ENCODE peak calls at places on chromosomes 11 and 22, in nine cellular contexts. W, I, C, Q, V, P, E, X and N are unnamed samples.

GRCh38 chr22:39299829-39300178 is 19.6 kb downstream of the RPL3 start:
- DNase-seq in V (no peak), I (no peak), E (no peak), W (no peak), X (no peak), C (peak; percentile 22), Q (no peak), P (no peak), N (no peak)

GRCh38 chr22:29359469-29359868 is 28.9 kb downstream of the AP1B1 start:
- DNase-seq in W (peak; percentile 16), I (no peak), X (no peak), C (peak; percentile 39), V (no peak), P (peak; percentile 49), E (peak; percentile 89), Q (peak; percentile 31), N (no peak)

GRCh38 chr22:43446881-43447280 is 35.1 kb downstream of the MPPED1 start:
- DNase-seq in W (no peak), V (no peak), E (no peak), Q (peak; percentile 8), C (no peak), P (peak; percentile 24), I (no peak), X (no peak), N (no peak)

GRCh38 chr11:112662554-112662953 is 298.7 kb upstream of the NCAM1 start:
- DNase-seq in P (no peak), V (no peak), W (no peak), I (no peak), C (no peak), X (no peak), E (no peak), Q (no peak), N (no peak)

GRCh38 chr11:115459563-115459962 is 44.7 kb downstream of the CADM1 start:
- DNase-seq in X (no peak), V (no peak), C (no peak), E (no peak), I (no peak), W (no peak), Q (no peak), P (no peak), N (no peak)

GRCh38 chr11:30984442-30984816 is 385.1 kb downstream of the DCDC1 start:
- DNase-seq in Q (peak; percentile 12), C (no peak), W (no peak), I (no peak), X (no peak), E (no peak), V (no peak), P (no peak), N (no peak)

GRCh38 chr11:119093951-119094815 is 7.5 kb downstream of the DPAGT1 start:
- DNase-seq in E (peak; percentile 49), Q (no peak), P (peak; percentile 20), W (no peak), X (peak; percentile 56), V (peak; percentile 66), C (peak; percentile 25), I (peak; percentile 33), N (peak; percentile 42)

GRCh38 chr11:87260811-87261210 is 223.1 kb downstream of the TMEM135 start:
- DNase-seq in C (no peak), X (no peak), V (no peak), P (no peak), E (no peak), I (no peak), Q (no peak), W (no peak), N (no peak)

GRCh38 chr11:72700026-72700610 is 25.9 kb upstream of the PDE2A start:
- DNase-seq in W (no peak), V (no peak), E (no peak), P (no peak), I (no peak), Q (peak; percentile 56), X (no peak), C (no peak), N (no peak)

GRCh38 chr11:46710821-46711269 is 8.2 kb upstream of the F2 start:
- DNase-seq in P (no peak), E (no peak), W (no peak), I (no peak), X (no peak), V (no peak), C (no peak), Q (peak; percentile 47), N (no peak)

GRCh38 chr11:133833101-133833898 is 12.0 kb downstream of the SPATA19 start:
- DNase-seq in W (no peak), V (no peak), I (no peak), P (no peak), C (no peak), Q (no peak), X (no peak), E (no peak), N (no peak)

GRCh38 chr11:133829566-133829965 is 15.7 kb downstream of the SPATA19 start:
- DNase-seq in W (no peak), Q (no peak), P (no peak), V (no peak), C (no peak), X (no peak), E (no peak), I (no peak), N (no peak)

GRCh38 chr11:133832096-133833081 is 12.9 kb downstream of the SPATA19 start:
- DNase-seq in W (no peak), I (no peak), C (no peak), E (no peak), P (no peak), Q (no peak), X (no peak), V (no peak), N (no peak)

GRCh38 chr11:133828861-133829260 is 16.5 kb downstream of the SPATA19 start:
- DNase-seq in C (no peak), V (no peak), P (no peak), I (no peak), W (no peak), X (no peak), Q (no peak), E (no peak), N (no peak)

DNA sequence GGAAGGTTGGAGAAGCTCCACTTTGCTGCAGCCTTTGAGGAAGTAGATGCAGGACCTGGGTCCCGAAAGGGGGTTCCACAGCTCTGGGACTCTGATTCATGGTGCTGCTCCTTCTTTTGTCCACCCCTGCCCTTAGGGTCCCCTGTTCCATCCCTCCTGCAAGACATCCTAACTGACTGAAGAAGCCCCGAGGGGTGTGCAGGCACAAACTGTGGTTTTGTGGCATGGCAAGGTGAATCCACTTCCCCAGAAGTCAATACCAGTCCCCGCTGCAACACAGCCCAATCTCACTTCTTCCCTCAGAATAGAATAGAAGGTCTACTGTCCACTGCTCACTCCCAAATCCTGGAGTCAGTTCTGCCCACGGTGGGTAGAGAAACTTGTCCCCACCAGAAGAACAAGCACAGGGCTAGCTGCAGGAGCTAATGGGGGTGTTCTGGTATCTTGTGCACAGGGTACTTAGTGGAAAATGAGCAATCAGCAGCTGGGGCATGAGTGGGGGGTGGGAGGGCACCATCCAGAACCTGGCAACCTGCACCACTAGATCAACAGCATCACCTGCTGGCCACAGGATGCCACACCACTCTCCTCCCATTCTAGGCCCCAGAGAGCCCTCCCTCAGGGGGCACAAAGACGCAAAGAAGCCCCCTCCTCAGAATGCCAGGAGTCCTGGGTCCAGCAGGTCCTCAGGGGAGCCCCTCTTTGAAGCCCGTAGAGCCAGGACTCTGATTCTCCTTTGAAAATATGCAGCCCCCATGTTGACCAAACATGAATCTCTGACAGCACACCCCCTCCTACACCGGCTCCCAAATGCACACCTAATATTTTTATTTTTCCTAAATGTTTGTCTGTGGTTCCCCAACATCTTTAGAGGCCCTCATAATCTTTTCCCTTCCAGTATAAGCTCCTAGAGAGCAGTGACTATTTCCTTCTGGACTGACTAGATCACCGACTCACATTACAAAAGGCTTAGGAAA is 14.1 kb downstream of the SPATA19 start:
- DNase-seq in W (no peak), E (no peak), Q (no peak), I (no peak), X (no peak), V (no peak), C (no peak), P (no peak), N (no peak)
- TF ChIP-seq CTCF in W (no peak), E (peak; percentile 7), Q (peak; percentile 15), I (peak; percentile 56), X (peak; percentile 31), V (no peak), C (no peak), P (no peak), N (peak; percentile 30)

DNA sequence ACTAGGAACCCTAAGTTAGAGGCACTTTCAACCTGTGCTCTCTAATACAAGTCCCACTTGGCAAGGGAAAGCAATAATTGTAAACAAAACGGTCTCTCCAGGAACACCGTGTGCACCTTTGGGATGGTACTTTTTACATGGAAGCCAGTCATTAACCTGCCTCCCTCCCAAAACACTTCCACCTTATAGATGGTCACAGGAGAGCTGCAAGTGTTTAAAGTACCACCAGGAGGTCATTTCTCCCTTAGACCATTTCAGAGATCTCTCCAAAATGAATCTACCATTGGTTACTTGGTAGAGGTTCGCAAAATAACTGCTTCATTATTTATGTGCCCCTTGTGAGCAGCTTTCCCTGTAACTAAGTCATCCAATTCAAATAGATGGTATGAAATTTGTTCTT is 375.3 kb downstream of the DYNC2H1 start:
- DNase-seq in I (no peak), C (no peak), W (no peak), X (no peak), P (no peak), E (no peak), Q (no peak), V (no peak), N (no peak)
- TF ChIP-seq CTCF in I (no peak), C (no peak), W (no peak), X (no peak), P (no peak), E (no peak), Q (no peak), V (no peak), N (no peak)

GRCh38 chr11:60942970-60943565 is 8.9 kb downstream of the SLC15A3 start:
- DNase-seq in P (peak; percentile 76), V (no peak), I (no peak), E (no peak), Q (peak; percentile 92), C (peak; percentile 86), W (no peak), X (no peak), N (no peak)

GRCh38 chr11:60946601-60947265 is 5.2 kb downstream of the SLC15A3 start:
- DNase-seq in X (no peak), C (no peak), V (no peak), Q (no peak), I (no peak), W (no peak), E (no peak), P (no peak), N (no peak)

GRCh38 chr11:60945295-60945667 is 6.7 kb downstream of the SLC15A3 start:
- DNase-seq in P (no peak), I (no peak), E (no peak), W (no peak), C (no peak), V (no peak), X (no peak), Q (no peak), N (no peak)

GRCh38 chr11:60942207-60942606 is 9.8 kb downstream of the SLC15A3 start:
- DNase-seq in W (no peak), E (no peak), Q (no peak), P (no peak), C (no peak), V (no peak), I (no peak), X (no peak), N (no peak)

GRCh38 chr11:60944504-60945294 is 7.3 kb downstream of the SLC15A3 start:
- DNase-seq in W (no peak), E (no peak), P (no peak), X (no peak), C (no peak), Q (no peak), I (no peak), V (no peak), N (no peak)
- TF ChIP-seq CTCF in W (no peak), E (peak; percentile 21), P (no peak), X (no peak), C (peak; percentile 32), Q (peak; percentile 33), I (peak; percentile 41), V (no peak), N (peak; percentile 37)

GRCh38 chr11:70761094-70761905 is 363.0 kb downstream of the CTTN start:
- DNase-seq in X (no peak), W (no peak), C (no peak), Q (no peak), V (no peak), E (no peak), I (no peak), P (no peak), N (no peak)
- TF ChIP-seq CTCF in X (no peak), W (no peak), C (no peak), Q (no peak), V (no peak), E (no peak), I (no peak), P (no peak), N (no peak)